ENCODE peak calls at places on chromosomes 16 and 17, in four cellular contexts. R is ELF-1; Q is stimulated activated naive CD4-positive, alpha-beta T cell; I is stimulated activated CD4-positive, alpha-beta T cell treated with anti-CD3 and anti-CD28 coated beads, Interleukin-2, amount 100 ng/mL, for 24 hours. P is an unnamed sample.

GRCh38 chr17:66115246-66115645 is 76.7 kb downstream of the CEP112 start:
- DNase-seq in R (no peak), I (no peak), Q (no peak), P (no peak)

GRCh38 chr17:73017653-73018052 is 74.8 kb downstream of the SLC39A11 start:
- DNase-seq in I (no peak), Q (no peak), R (no peak), P (no peak)

GRCh38 chr17:75693500-75694481 is 26.7 kb downstream of the SAP30BP start:
- DNase-seq in I (no peak), R (peak; percentile 67), Q (no peak), P (peak; percentile 88)

GRCh38 chr16:17474572-17474971 is 3.8 kb upstream of the XYLT1 start:
- DNase-seq in R (peak; percentile 3), I (no peak), Q (no peak), P (no peak)

GRCh38 chr16:74558873-74559272 is 48.0 kb downstream of the GLG1 start:
- DNase-seq in R (no peak), Q (no peak), I (no peak), P (no peak)

GRCh38 chr16:8919089-8919933 is 37.2 kb downstream of the LITAFD start:
- DNase-seq in R (no peak), Q (no peak), I (no peak), P (no peak)

GRCh38 chr17:55420067-55420775 is 1.4 kb downstream of the MMD start:
- DNase-seq in R (no peak), Q (peak; percentile 2), I (peak; percentile 5), P (no peak)

GRCh38 chr16:75095637-75096036 is 20.9 kb downstream of the LDHD start:
- DNase-seq in Q (no peak), I (no peak), R (no peak), P (no peak)

GRCh38 chr16:66364117-66364958 is 2.2 kb upstream of the CDH5 start:
- DNase-seq in Q (no peak), R (peak; percentile 82), I (no peak), P (peak; percentile 68)

GRCh38 chr16:23110257-23110899 is 38.9 kb downstream of the USP31 start:
- DNase-seq in I (no peak), R (no peak), Q (no peak), P (no peak)

GRCh38 chr16:51276335-51276734 is 125.3 kb upstream of the SALL1 start:
- DNase-seq in R (no peak), Q (no peak), I (no peak), P (no peak)

GRCh38 chr17:74565116-74565515 is 2.2 kb downstream of the CD300H start:
- DNase-seq in I (no peak), R (no peak), Q (no peak), P (no peak)

GRCh38 chr17:39553326-39553945 is 54.3 kb downstream of the NEUROD2 start:
- DNase-seq in Q (no peak), R (no peak), I (no peak), P (no peak)

GRCh38 chr16:59988591-59988990 is 1254.5 kb upstream of the GOT2 start:
- DNase-seq in Q (no peak), I (no peak), R (no peak), P (no peak)

P was measured in H7.